ENCODE peak calls at places on chromosome 4, in five cellular contexts. O, D, E, Q and Z are unnamed samples.

GRCh38 chr4:69750346-69750745 is 10.1 kb downstream of the SULT1B1 start:
- DNase-seq in E (no peak), Q (no peak), O (no peak), D (no peak), Z (no peak)

GRCh38 chr4:15658136-15658535 is 3.0 kb upstream of the FBXL5 start:
- DNase-seq in E (no peak), D (no peak), Q (no peak), O (no peak), Z (no peak)

GRCh38 chr4:22063613-22064012 is 115.0 kb upstream of the KCNIP4 start:
- DNase-seq in O (no peak), Q (no peak), D (no peak), E (no peak), Z (no peak)

GRCh38 chr4:80101768-80102116 is 28.7 kb upstream of the ANTXR2 start:
- DNase-seq in Q (no peak), O (no peak), E (no peak), D (no peak), Z (no peak)

GRCh38 chr4:159540038-159540437 is 437.2 kb downstream of the RAPGEF2 start:
- DNase-seq in D (no peak), O (no peak), Q (no peak), E (no peak), Z (no peak)

GRCh38 chr4:76585897-76586360 is 150.9 kb downstream of the SHROOM3 start:
- DNase-seq in D (peak), O (peak), Q (peak), E (no peak), Z (no peak)

GRCh38 chr4:19492611-19493010 is 759.1 kb upstream of the SLIT2 start:
- DNase-seq in E (no peak), O (no peak), Q (no peak), D (no peak), Z (no peak)

GRCh38 chr4:138751290-138751689 is 264.3 kb upstream of the NOCT start:
- DNase-seq in E (no peak), O (no peak), D (no peak), Q (no peak), Z (no peak)

GRCh38 chr4:125433453-125433852 is 118.7 kb downstream of the FAT4 start:
- DNase-seq in D (no peak), E (no peak), Q (no peak), O (no peak), Z (no peak)

GRCh38 chr4:142778430-142778829 is 67.7 kb downstream of the INPP4B start:
- DNase-seq in D (no peak), E (no peak), Q (no peak), O (no peak), Z (no peak)

DNA sequence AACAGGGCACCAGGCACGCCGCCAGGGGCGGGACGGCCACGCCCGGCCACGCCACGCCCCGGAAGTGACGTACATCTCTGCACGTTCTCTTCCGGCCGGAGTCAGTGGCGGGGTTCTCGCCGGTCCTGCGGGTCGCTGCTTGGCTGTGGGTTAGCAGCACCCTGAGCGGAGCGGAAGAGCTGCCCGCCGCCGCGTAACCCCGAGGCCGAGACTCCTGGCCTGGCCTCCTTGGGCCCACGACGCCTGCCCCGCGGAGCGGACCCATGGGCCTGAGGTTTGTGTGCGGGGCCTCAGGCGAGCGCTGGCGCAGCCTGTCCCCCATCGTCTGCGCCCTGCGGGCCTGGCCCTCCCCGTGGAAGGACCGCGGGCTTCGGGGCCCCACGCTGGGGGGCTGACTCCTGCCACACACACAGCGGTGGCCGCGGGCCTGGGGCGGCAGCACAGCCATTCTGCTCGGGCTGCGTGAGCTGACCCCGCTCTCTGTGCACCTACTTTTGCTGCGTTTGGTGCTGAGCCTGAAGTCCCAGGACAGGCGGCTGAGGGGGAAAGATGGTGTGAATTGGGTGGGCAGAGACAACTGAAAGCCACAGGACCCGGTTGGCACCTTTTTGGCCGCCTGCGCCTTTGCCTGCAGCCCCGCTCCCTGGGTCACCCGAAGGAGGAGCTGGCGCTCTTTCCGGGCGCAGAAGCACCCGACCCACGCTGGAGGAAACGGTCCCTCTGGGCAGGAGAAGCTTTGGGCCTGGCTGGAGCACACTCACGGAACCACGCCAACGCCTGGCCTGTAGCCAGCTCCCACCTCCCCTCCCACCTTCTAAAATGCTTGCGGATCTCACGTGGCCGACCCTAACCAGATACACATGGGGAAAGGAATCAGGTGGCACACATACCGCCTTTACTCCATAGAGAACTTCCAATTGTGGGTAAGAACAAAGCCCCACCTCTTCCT is 28.1 kb downstream of the NOP14 start:
- DNase-seq in E (peak), Q (peak), O (peak), D (peak), Z (peak)
- TF ChIP-seq POLR2A in E (peak), Q (peak), O (peak), D (peak), Z (peak)

GRCh38 chr4:189832528-189832927 is 108.1 kb upstream of the FRG1 start:
- DNase-seq in O (no peak), D (no peak), Q (no peak), E (no peak), Z (no peak)
- TF ChIP-seq POLR2A in O (no peak), D (no peak), Q (no peak), E (no peak), Z (no peak)

GRCh38 chr4:73223258-73223651 is 35.3 kb downstream of the ANKRD17 start:
- DNase-seq in D (no peak), E (no peak), O (no peak), Q (no peak), Z (no peak)

GRCh38 chr4:73220815-73221214 is 37.8 kb downstream of the ANKRD17 start:
- DNase-seq in O (no peak), E (no peak), D (no peak), Q (no peak), Z (no peak)

GRCh38 chr4:73221734-73222133 is 36.9 kb downstream of the ANKRD17 start:
- DNase-seq in O (no peak), E (no peak), D (no peak), Q (no peak), Z (peak)

GRCh38 chr4:73224886-73225285 is 33.7 kb downstream of the ANKRD17 start:
- DNase-seq in D (no peak), E (no peak), Q (no peak), O (no peak), Z (no peak)

DNA sequence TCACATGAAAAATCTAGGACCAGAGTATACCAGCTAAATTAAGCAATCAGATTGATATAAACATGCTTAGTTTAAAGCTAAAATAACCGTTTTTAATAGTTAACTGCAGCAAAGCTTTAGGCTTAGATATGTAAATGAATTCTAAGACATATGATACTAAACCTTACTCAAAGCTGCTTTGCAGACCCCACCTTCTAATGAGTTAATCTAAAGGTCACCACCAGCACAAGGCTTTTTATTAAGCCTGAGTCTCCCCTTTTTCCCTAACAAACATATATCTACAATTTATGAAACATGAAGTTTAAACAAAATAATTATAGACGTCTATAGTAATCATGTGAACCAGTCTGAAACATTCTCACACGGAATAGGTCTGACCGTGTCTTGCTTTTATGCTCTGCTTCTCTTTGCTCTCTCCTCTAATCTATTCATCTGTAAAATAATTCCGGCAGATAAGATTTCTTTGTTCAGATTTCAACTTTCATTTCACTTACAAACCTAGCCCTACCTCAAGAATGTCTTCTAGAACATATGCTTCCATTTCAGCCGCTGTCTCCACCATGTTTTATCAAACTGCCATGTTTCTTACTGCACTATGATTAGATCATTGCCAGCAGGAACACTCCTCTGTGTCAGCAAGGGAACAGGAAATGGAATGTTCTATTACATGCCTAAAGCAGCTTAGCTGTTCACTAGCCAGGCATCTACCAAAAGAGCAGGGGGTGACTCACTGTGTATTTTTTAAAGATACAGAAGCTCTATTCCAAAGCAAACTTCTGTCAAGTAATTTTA is 35.9 kb downstream of the ANKRD17 start:
- DNase-seq in O (peak), D (peak), E (peak), Q (peak), Z (peak)
- TF ChIP-seq POLR2A in O (no peak), D (peak), E (peak), Q (peak), Z (peak)

GRCh38 chr4:61376301-61376700 is 176.2 kb downstream of the ADGRL3 start:
- DNase-seq in D (no peak), Q (no peak), O (no peak), E (no peak), Z (no peak)
- TF ChIP-seq POLR2A in D (no peak), Q (no peak), O (no peak), E (no peak), Z (no peak)

GRCh38 chr4:184347251-184348239 is 126.8 kb downstream of the IRF2 start:
- DNase-seq in Q (peak), O (no peak), E (no peak), D (peak), Z (no peak)
- TF ChIP-seq POLR2A in Q (no peak), O (no peak), E (peak), D (peak), Z (no peak)

DNA sequence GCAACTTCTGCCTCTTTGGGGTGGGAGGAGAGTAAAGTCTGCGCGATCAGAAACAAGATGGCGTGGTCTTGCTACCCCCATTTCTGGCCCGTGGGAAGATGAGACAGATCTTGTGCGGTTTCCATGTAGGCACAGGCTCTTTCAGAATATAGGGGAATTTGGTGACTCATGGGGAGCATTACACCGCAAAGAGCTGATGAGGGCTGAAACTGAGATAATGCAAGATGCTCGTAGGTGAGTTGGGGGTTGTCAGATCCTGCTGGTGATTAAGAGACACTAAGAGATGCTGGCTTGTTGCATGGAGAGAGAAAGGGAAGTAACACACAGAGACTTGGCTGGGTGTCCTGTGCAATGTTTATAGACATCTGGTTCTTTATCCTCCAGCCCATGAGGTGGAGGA is 1.5 kb downstream of the EVC start:
- DNase-seq in E (no peak), D (no peak), O (no peak), Q (no peak), Z (no peak)
- TF ChIP-seq POLR2A in E (no peak), D (no peak), O (no peak), Q (no peak), Z (no peak)

DNA sequence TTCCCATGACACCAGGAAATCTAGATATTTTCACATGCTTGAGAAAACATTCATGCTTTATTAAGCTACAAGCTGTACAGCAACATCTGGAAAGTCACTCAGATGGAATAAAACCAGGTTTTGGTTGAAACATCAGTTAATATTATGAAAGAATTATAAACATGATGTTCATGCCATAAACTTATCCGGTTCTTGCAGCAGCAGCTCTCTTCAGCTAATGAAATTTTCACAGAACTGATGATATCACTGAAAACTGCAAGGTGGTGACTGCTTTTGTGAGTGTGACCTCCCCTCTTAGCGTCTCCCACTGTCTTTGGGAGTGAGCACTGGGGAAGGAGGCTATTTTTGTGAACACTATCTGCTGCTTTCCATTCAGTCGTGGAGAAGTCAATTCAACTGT is 56.9 kb downstream of the ARHGAP10 start:
- DNase-seq in O (no peak), Q (no peak), D (no peak), E (no peak), Z (no peak)
- TF ChIP-seq POLR2A in O (no peak), Q (no peak), D (no peak), E (no peak), Z (no peak)

GRCh38 chr4:40196724-40197281 is at the start of gene RHOH:
- DNase-seq in Q (no peak), O (no peak), D (peak), E (no peak), Z (peak)
- TF ChIP-seq POLR2A in Q (no peak), O (no peak), D (peak), E (peak), Z (peak)